ENCODE peak calls at places on chromosomes 7 and 10, in eight cellular contexts. One of them, this sample, is unnamed.

GRCh38 chr7:75596727-75597614 is 104.9 kb downstream of the SPDYE5 start:
- DNase-seq in A549: peak; percentile 31
- DNase-seq in cardiac muscle cell: no peak
- DNase-seq in CD4-positive, alpha-beta T cell: no peak
- DNase-seq in left lung: no peak
- DNase-seq in colonic mucosa: no peak
- DNase-seq in gastrocnemius medialis: no peak
- DNase-seq in pancreas: no peak
- DNase-seq in this sample: peak; percentile 46

GRCh38 chr7:45919231-45919825 is 1.7 kb downstream of the IGFBP3 start:
- DNase-seq in A549: no peak
- DNase-seq in left lung: no peak
- DNase-seq in CD4-positive, alpha-beta T cell: no peak
- DNase-seq in colonic mucosa: no peak
- DNase-seq in gastrocnemius medialis: no peak
- DNase-seq in cardiac muscle cell: no peak
- DNase-seq in pancreas: no peak
- DNase-seq in this sample: no peak

GRCh38 chr10:88478256-88478655 is 104.9 kb downstream of the RNLS start:
- DNase-seq in pancreas: no peak
- DNase-seq in cardiac muscle cell: no peak
- DNase-seq in left lung: no peak
- DNase-seq in CD4-positive, alpha-beta T cell: no peak
- DNase-seq in colonic mucosa: no peak
- DNase-seq in A549: no peak
- DNase-seq in gastrocnemius medialis: no peak
- DNase-seq in this sample: peak; percentile 91

GRCh38 chr7:72493850-72494661 is 81.9 kb upstream of the CALN1 start:
- DNase-seq in CD4-positive, alpha-beta T cell: peak; percentile 27
- DNase-seq in gastrocnemius medialis: no peak
- DNase-seq in pancreas: peak; percentile 88
- DNase-seq in left lung: peak; percentile 44
- DNase-seq in cardiac muscle cell: peak; percentile 63
- DNase-seq in colonic mucosa: peak; percentile 70
- DNase-seq in A549: peak; percentile 65
- DNase-seq in this sample: no peak

GRCh38 chr10:129893690-129894089 is 70.4 kb downstream of the EBF3 start:
- DNase-seq in pancreas: no peak
- DNase-seq in CD4-positive, alpha-beta T cell: no peak
- DNase-seq in colonic mucosa: no peak
- DNase-seq in cardiac muscle cell: no peak
- DNase-seq in A549: no peak
- DNase-seq in gastrocnemius medialis: no peak
- DNase-seq in left lung: no peak
- DNase-seq in this sample: no peak

GRCh38 chr10:74177140-74177677 is 26.2 kb downstream of the ADK start:
- DNase-seq in pancreas: peak; percentile 71
- DNase-seq in A549: peak; percentile 27
- DNase-seq in gastrocnemius medialis: peak; percentile 27
- DNase-seq in left lung: peak; percentile 39
- DNase-seq in colonic mucosa: peak; percentile 50
- DNase-seq in cardiac muscle cell: peak; percentile 18
- DNase-seq in CD4-positive, alpha-beta T cell: peak; percentile 7
- DNase-seq in this sample: peak; percentile 61

GRCh38 chr7:21099432-21099831 is 312.7 kb upstream of the SP8 start:
- DNase-seq in colonic mucosa: no peak
- DNase-seq in CD4-positive, alpha-beta T cell: no peak
- DNase-seq in A549: no peak
- DNase-seq in pancreas: no peak
- DNase-seq in left lung: no peak
- DNase-seq in cardiac muscle cell: no peak
- DNase-seq in gastrocnemius medialis: no peak
- DNase-seq in this sample: peak; percentile 23

GRCh38 chr7:17962652-17963051 is 22.4 kb upstream of the SNX13 start:
- DNase-seq in pancreas: no peak
- DNase-seq in left lung: no peak
- DNase-seq in cardiac muscle cell: no peak
- DNase-seq in gastrocnemius medialis: no peak
- DNase-seq in colonic mucosa: no peak
- DNase-seq in A549: no peak
- DNase-seq in CD4-positive, alpha-beta T cell: no peak
- DNase-seq in this sample: no peak

GRCh38 chr10:58330397-58330796 is 4.4 kb upstream of the UBE2D1 start:
- DNase-seq in left lung: no peak
- DNase-seq in pancreas: no peak
- DNase-seq in CD4-positive, alpha-beta T cell: no peak
- DNase-seq in colonic mucosa: no peak
- DNase-seq in gastrocnemius medialis: no peak
- DNase-seq in cardiac muscle cell: no peak
- DNase-seq in A549: no peak
- DNase-seq in this sample: no peak

GRCh38 chr7:50594136-50594535 is 28.9 kb upstream of the DDC start:
- DNase-seq in colonic mucosa: no peak
- DNase-seq in pancreas: no peak
- DNase-seq in cardiac muscle cell: no peak
- DNase-seq in left lung: no peak
- DNase-seq in A549: no peak
- DNase-seq in gastrocnemius medialis: no peak
- DNase-seq in CD4-positive, alpha-beta T cell: no peak
- DNase-seq in this sample: no peak

GRCh38 chr10:7634142-7634894 is 32.4 kb downstream of the ITIH5 start:
- DNase-seq in pancreas: no peak
- DNase-seq in gastrocnemius medialis: peak; percentile 31
- DNase-seq in left lung: no peak
- DNase-seq in cardiac muscle cell: no peak
- DNase-seq in colonic mucosa: no peak
- DNase-seq in CD4-positive, alpha-beta T cell: no peak
- DNase-seq in A549: no peak
- DNase-seq in this sample: no peak

GRCh38 chr7:129168219-129168991 is 20.0 kb upstream of the SMO start:
- DNase-seq in left lung: no peak
- DNase-seq in colonic mucosa: no peak
- DNase-seq in CD4-positive, alpha-beta T cell: no peak
- DNase-seq in pancreas: no peak
- DNase-seq in A549: no peak
- DNase-seq in gastrocnemius medialis: no peak
- DNase-seq in cardiac muscle cell: no peak
- DNase-seq in this sample: peak; percentile 23

GRCh38 chr10:95767884-95768556 is 12.1 kb downstream of the ENTPD1 start:
- DNase-seq in colonic mucosa: no peak
- DNase-seq in CD4-positive, alpha-beta T cell: no peak
- DNase-seq in pancreas: no peak
- DNase-seq in A549: peak; percentile 13
- DNase-seq in left lung: peak; percentile 49
- DNase-seq in gastrocnemius medialis: no peak
- DNase-seq in cardiac muscle cell: peak; percentile 56
- DNase-seq in this sample: no peak

GRCh38 chr10:70174058-70174741 is 3.9 kb upstream of the SAR1A start:
- DNase-seq in CD4-positive, alpha-beta T cell: peak; percentile 16
- DNase-seq in pancreas: no peak
- DNase-seq in A549: no peak
- DNase-seq in colonic mucosa: peak; percentile 44
- DNase-seq in gastrocnemius medialis: no peak
- DNase-seq in left lung: no peak
- DNase-seq in cardiac muscle cell: no peak
- DNase-seq in this sample: no peak

GRCh38 chr7:7157177-7157886 is 25.0 kb upstream of the C1GALT1 start:
- DNase-seq in CD4-positive, alpha-beta T cell: peak; percentile 66
- DNase-seq in gastrocnemius medialis: no peak
- DNase-seq in colonic mucosa: no peak
- DNase-seq in cardiac muscle cell: peak; percentile 63
- DNase-seq in left lung: no peak
- DNase-seq in A549: no peak
- DNase-seq in pancreas: no peak
- DNase-seq in this sample: peak; percentile 77

GRCh38 chr10:89609730-89610393 is 35.2 kb downstream of the PANK1 start:
- DNase-seq in A549: no peak
- DNase-seq in gastrocnemius medialis: peak; percentile 40
- DNase-seq in colonic mucosa: no peak
- DNase-seq in left lung: no peak
- DNase-seq in pancreas: no peak
- DNase-seq in CD4-positive, alpha-beta T cell: no peak
- DNase-seq in cardiac muscle cell: no peak
- DNase-seq in this sample: no peak

GRCh38 chr10:130631139-130631864 is 495.1 kb downstream of the GLRX3 start:
- DNase-seq in A549: no peak
- DNase-seq in left lung: peak; percentile 55
- DNase-seq in pancreas: no peak
- DNase-seq in cardiac muscle cell: no peak
- DNase-seq in CD4-positive, alpha-beta T cell: no peak
- DNase-seq in gastrocnemius medialis: no peak
- DNase-seq in colonic mucosa: peak; percentile 27
- DNase-seq in this sample: no peak

GRCh38 chr7:12581897-12582296 is 11.4 kb downstream of the SCIN start:
- DNase-seq in left lung: no peak
- DNase-seq in colonic mucosa: no peak
- DNase-seq in gastrocnemius medialis: no peak
- DNase-seq in pancreas: no peak
- DNase-seq in CD4-positive, alpha-beta T cell: no peak
- DNase-seq in A549: no peak
- DNase-seq in cardiac muscle cell: no peak
- DNase-seq in this sample: peak; percentile 49

GRCh38 chr7:12583922-12584321 is 13.4 kb downstream of the SCIN start:
- DNase-seq in colonic mucosa: no peak
- DNase-seq in A549: peak; percentile 53
- DNase-seq in pancreas: no peak
- DNase-seq in cardiac muscle cell: no peak
- DNase-seq in left lung: no peak
- DNase-seq in CD4-positive, alpha-beta T cell: no peak
- DNase-seq in gastrocnemius medialis: no peak
- DNase-seq in this sample: no peak

GRCh38 chr7:12584940-12585339 is 14.4 kb downstream of the SCIN start:
- DNase-seq in gastrocnemius medialis: peak; percentile 22
- DNase-seq in CD4-positive, alpha-beta T cell: no peak
- DNase-seq in pancreas: no peak
- DNase-seq in left lung: peak; percentile 46
- DNase-seq in colonic mucosa: peak; percentile 40
- DNase-seq in A549: peak; percentile 70
- DNase-seq in cardiac muscle cell: no peak
- DNase-seq in this sample: no peak

GRCh38 chr7:12583181-12583580 is 12.7 kb downstream of the SCIN start:
- DNase-seq in gastrocnemius medialis: no peak
- DNase-seq in left lung: no peak
- DNase-seq in pancreas: no peak
- DNase-seq in CD4-positive, alpha-beta T cell: no peak
- DNase-seq in A549: no peak
- DNase-seq in colonic mucosa: no peak
- DNase-seq in cardiac muscle cell: no peak
- DNase-seq in this sample: peak; percentile 55

GRCh38 chr7:12582362-12582761 is 11.8 kb downstream of the SCIN start:
- DNase-seq in colonic mucosa: no peak
- DNase-seq in cardiac muscle cell: no peak
- DNase-seq in CD4-positive, alpha-beta T cell: no peak
- DNase-seq in left lung: no peak
- DNase-seq in A549: no peak
- DNase-seq in gastrocnemius medialis: no peak
- DNase-seq in pancreas: no peak
- DNase-seq in this sample: no peak
- H3K27ac ChIP-seq in colonic mucosa: no peak overlapping the region
- H3K27ac ChIP-seq in cardiac muscle cell: no peak overlapping the region
- H3K27ac ChIP-seq in CD4-positive, alpha-beta T cell: no peak overlapping the region
- H3K27ac ChIP-seq in left lung: no peak overlapping the region
- H3K27ac ChIP-seq in A549: no peak overlapping the region
- H3K27ac ChIP-seq in gastrocnemius medialis: no peak overlapping the region
- H3K27ac ChIP-seq in pancreas: no peak overlapping the region
- H3K27ac ChIP-seq in this sample: no peak overlapping the region

GRCh38 chr7:28595081-28595480 is 182.8 kb downstream of the CREB5 start:
- DNase-seq in cardiac muscle cell: no peak
- DNase-seq in colonic mucosa: no peak
- DNase-seq in CD4-positive, alpha-beta T cell: no peak
- DNase-seq in gastrocnemius medialis: no peak
- DNase-seq in left lung: no peak
- DNase-seq in pancreas: no peak
- DNase-seq in A549: no peak
- DNase-seq in this sample: no peak
- H3K27ac ChIP-seq in cardiac muscle cell: no peak overlapping the region
- H3K27ac ChIP-seq in colonic mucosa: no peak overlapping the region
- H3K27ac ChIP-seq in CD4-positive, alpha-beta T cell: no peak overlapping the region
- H3K27ac ChIP-seq in gastrocnemius medialis: no peak overlapping the region
- H3K27ac ChIP-seq in left lung: no peak overlapping the region
- H3K27ac ChIP-seq in pancreas: no peak overlapping the region
- H3K27ac ChIP-seq in A549: no peak overlapping the region
- H3K27ac ChIP-seq in this sample: no peak overlapping the region

DNA sequence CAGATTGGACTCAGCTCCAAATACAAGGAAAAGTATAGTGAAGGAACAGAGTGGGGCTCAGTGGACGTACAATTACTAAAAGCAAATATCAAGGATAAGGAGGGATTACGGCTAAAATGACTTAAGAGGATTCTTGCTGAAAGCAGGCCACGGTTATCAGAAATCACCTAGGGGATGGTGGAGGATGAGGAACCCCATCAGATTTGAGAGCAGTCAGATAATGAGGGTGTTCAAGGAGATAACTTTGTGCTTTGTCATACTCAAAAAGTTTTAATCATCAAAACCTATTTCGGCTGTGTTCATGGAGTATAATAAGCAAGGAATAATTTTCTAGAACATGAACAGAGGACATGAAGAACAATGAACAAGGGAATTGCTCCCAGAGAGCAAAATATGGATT is 275.8 kb downstream of the SEMA3D start:
- DNase-seq in gastrocnemius medialis: no peak
- DNase-seq in cardiac muscle cell: no peak
- DNase-seq in left lung: no peak
- DNase-seq in CD4-positive, alpha-beta T cell: no peak
- DNase-seq in A549: no peak
- DNase-seq in colonic mucosa: no peak
- DNase-seq in pancreas: no peak
- DNase-seq in this sample: no peak
- H3K27ac ChIP-seq in gastrocnemius medialis: no peak overlapping the region
- H3K27ac ChIP-seq in cardiac muscle cell: no peak overlapping the region
- H3K27ac ChIP-seq in left lung: no peak overlapping the region
- H3K27ac ChIP-seq in CD4-positive, alpha-beta T cell: no peak overlapping the region
- H3K27ac ChIP-seq in A549: no peak overlapping the region
- H3K27ac ChIP-seq in colonic mucosa: no peak overlapping the region
- H3K27ac ChIP-seq in pancreas: no peak overlapping the region
- H3K27ac ChIP-seq in this sample: no peak overlapping the region

GRCh38 chr7:140137078-140137477 is 39.7 kb downstream of the KDM7A start:
- DNase-seq in gastrocnemius medialis: no peak
- DNase-seq in colonic mucosa: no peak
- DNase-seq in pancreas: no peak
- DNase-seq in A549: no peak
- DNase-seq in CD4-positive, alpha-beta T cell: no peak
- DNase-seq in left lung: no peak
- DNase-seq in cardiac muscle cell: no peak
- DNase-seq in this sample: no peak

GRCh38 chr7:140141256-140141655 is 35.5 kb downstream of the KDM7A start:
- DNase-seq in cardiac muscle cell: no peak
- DNase-seq in CD4-positive, alpha-beta T cell: no peak
- DNase-seq in left lung: no peak
- DNase-seq in A549: no peak
- DNase-seq in colonic mucosa: no peak
- DNase-seq in gastrocnemius medialis: no peak
- DNase-seq in pancreas: no peak
- DNase-seq in this sample: no peak

GRCh38 chr7:140142031-140142430 is 34.8 kb downstream of the KDM7A start:
- DNase-seq in A549: no peak
- DNase-seq in CD4-positive, alpha-beta T cell: no peak
- DNase-seq in left lung: no peak
- DNase-seq in cardiac muscle cell: no peak
- DNase-seq in gastrocnemius medialis: no peak
- DNase-seq in pancreas: no peak
- DNase-seq in colonic mucosa: no peak
- DNase-seq in this sample: no peak

GRCh38 chr7:140134039-140134438 is 42.7 kb downstream of the KDM7A start:
- DNase-seq in left lung: no peak
- DNase-seq in CD4-positive, alpha-beta T cell: no peak
- DNase-seq in pancreas: no peak
- DNase-seq in gastrocnemius medialis: no peak
- DNase-seq in colonic mucosa: no peak
- DNase-seq in A549: no peak
- DNase-seq in cardiac muscle cell: no peak
- DNase-seq in this sample: no peak

GRCh38 chr7:140136108-140136507 is 40.7 kb downstream of the KDM7A start:
- DNase-seq in A549: no peak
- DNase-seq in left lung: no peak
- DNase-seq in CD4-positive, alpha-beta T cell: no peak
- DNase-seq in gastrocnemius medialis: no peak
- DNase-seq in colonic mucosa: no peak
- DNase-seq in pancreas: no peak
- DNase-seq in cardiac muscle cell: no peak
- DNase-seq in this sample: no peak
- H3K27ac ChIP-seq in A549: no peak overlapping the region
- H3K27ac ChIP-seq in left lung: no peak overlapping the region
- H3K27ac ChIP-seq in CD4-positive, alpha-beta T cell: no peak overlapping the region
- H3K27ac ChIP-seq in gastrocnemius medialis: no peak overlapping the region
- H3K27ac ChIP-seq in colonic mucosa: no peak overlapping the region
- H3K27ac ChIP-seq in pancreas: no peak overlapping the region
- H3K27ac ChIP-seq in cardiac muscle cell: peak overlapping the region; percentile 20
- H3K27ac ChIP-seq in this sample: no peak overlapping the region